ENCODE peak calls at places on chromosomes 7 and 10, in four cellular contexts. K is spleen, H is fibroblast of lung, R is bronchial epithelial cell. Q is an unnamed sample.

GRCh38 chr10:72612203-72612826 is 13.6 kb downstream of the MICU1 start:
- DNase-seq in K (no peak), H (peak; percentile 18), R (peak; percentile 10), Q (no peak)

GRCh38 chr10:34216348-34216908 is 598.7 kb downstream of the PARD3 start:
- DNase-seq in K (no peak), H (no peak), R (no peak), Q (no peak)

GRCh38 chr7:154927624-154928125 is 75.2 kb downstream of the PAXIP1 start:
- DNase-seq in K (peak; percentile 64), H (peak; percentile 81), R (peak; percentile 86), Q (peak; percentile 92)

GRCh38 chr10:132916421-132916841 is 25.9 kb downstream of the CFAP46 start:
- DNase-seq in K (peak; percentile 61), H (no peak), R (no peak), Q (no peak)

GRCh38 chr7:87875151-87876039 is 765 bp downstream of the SLC25A40 start:
- DNase-seq in K (peak; percentile 92), H (no peak), R (peak; percentile 9), Q (peak; percentile 38)

GRCh38 chr7:139557857-139558581 is 34.5 kb downstream of the CLEC2L start:
- DNase-seq in K (peak; percentile 28), H (no peak), R (no peak), Q (no peak)

GRCh38 chr7:44072364-44073231 is 7.2 kb upstream of the PGAM2 start:
- DNase-seq in K (peak; percentile 86), H (peak; percentile 82), R (peak; percentile 86), Q (peak; percentile 65)

GRCh38 chr7:44415047-44415446 is 75.4 kb downstream of the NUDCD3 start:
- DNase-seq in K (no peak), H (peak; percentile 65), R (peak; percentile 68), Q (no peak)

GRCh38 chr10:13961096-13961495 is 369.6 kb downstream of the FRMD4A start:
- DNase-seq in K (no peak), H (peak; percentile 99), R (no peak), Q (no peak)

GRCh38 chr7:136947347-136947746 is 78.9 kb downstream of the CHRM2 start:
- DNase-seq in K (no peak), H (peak; percentile 63), R (no peak), Q (no peak)

GRCh38 chr10:72736176-72736795 is 44.3 kb downstream of the MCU start:
- DNase-seq in K (no peak), H (peak; percentile 35), R (peak; percentile 69), Q (no peak)

DNA sequence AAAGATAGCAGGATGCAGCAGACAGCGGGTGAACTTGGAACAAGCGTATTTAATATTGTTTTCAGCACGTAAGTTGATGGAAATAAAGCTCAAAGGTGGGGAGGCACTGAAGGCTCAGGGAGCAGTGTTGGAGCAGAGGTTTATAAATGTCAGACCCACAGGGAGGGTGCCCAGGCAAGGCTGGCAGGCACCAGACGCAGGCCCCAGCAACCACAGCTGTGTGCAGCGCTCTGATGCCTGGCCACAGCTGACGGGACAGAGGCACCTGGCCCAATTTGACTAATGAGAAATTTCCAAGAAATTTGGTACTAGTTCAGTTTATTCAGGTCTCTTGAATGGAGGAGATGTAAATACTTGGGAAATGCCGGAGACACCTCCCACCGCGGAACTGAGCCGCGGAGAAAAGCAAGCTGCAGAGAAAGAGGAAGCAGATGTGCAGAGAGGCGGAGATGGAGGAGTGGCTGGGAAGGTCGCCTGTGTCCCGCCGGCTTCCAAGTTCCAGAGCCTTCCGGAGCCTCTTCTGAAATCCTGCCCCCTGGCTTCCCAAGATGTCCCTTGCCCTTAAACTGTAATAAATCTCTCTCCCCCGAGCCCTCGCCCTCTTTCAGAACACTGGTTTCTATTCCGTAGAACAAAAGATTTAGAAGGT is 38.3 kb upstream of the PLXNA4 start:
- DNase-seq in K (no peak), H (peak; percentile 25), R (no peak), Q (no peak)
- TF ChIP-seq CTCF in K (no peak), H (peak; percentile 20), R (no peak), Q (no peak)

GRCh38 chr7:28955723-28956607 is 2.2 kb downstream of the TRIL start:
- DNase-seq in K (peak; percentile 90), H (peak; percentile 42), R (peak; percentile 26), Q (no peak)

GRCh38 chr7:28958235-28958945 is at the start of gene TRIL:
- DNase-seq in K (peak; percentile 84), H (peak; percentile 86), R (no peak), Q (no peak)

GRCh38 chr7:28957822-28958234 is 302 bp downstream of the TRIL start:
- DNase-seq in K (peak; percentile 76), H (no peak), R (no peak), Q (no peak)

GRCh38 chr7:28956608-28957063 is 1.5 kb downstream of the TRIL start:
- DNase-seq in K (peak; percentile 86), H (peak; percentile 59), R (peak; percentile 26), Q (no peak)

GRCh38 chr7:28957064-28957821 is 887 bp downstream of the TRIL start:
- DNase-seq in K (peak; percentile 79), H (peak; percentile 36), R (no peak), Q (no peak)
- H3K4me3 ChIP-seq in K (peak overlapping the region; percentile 48), H (no peak overlapping the region), R (peak overlapping the region; percentile 40), Q (no peak overlapping the region)

GRCh38 chr7:93890464-93891068 is at the start of gene TFPI2:
- DNase-seq in K (peak; percentile 72), H (peak; percentile 85), R (peak; percentile 91), Q (peak; percentile 29)
- TF ChIP-seq CTCF in K (no peak), H (peak; percentile 4), R (no peak), Q (no peak)

GRCh38 chr10:76113952-76114351 is 682.5 kb downstream of the LRMDA start:
- DNase-seq in K (no peak), H (peak; percentile 81), R (peak; percentile 91), Q (no peak)

GRCh38 chr10:76112826-76113150 is 681.4 kb downstream of the LRMDA start:
- DNase-seq in K (no peak), H (no peak), R (no peak), Q (no peak)

GRCh38 chr10:76115131-76115470 is 683.7 kb downstream of the LRMDA start:
- DNase-seq in K (no peak), H (no peak), R (peak; percentile 58), Q (no peak)

GRCh38 chr10:76115471-76116155 is 684.2 kb downstream of the LRMDA start:
- DNase-seq in K (no peak), H (peak; percentile 34), R (peak; percentile 61), Q (no peak)

GRCh38 chr10:76114556-76114955 is 683.1 kb downstream of the LRMDA start:
- DNase-seq in K (no peak), H (peak; percentile 15), R (peak; percentile 63), Q (no peak)
- H3K4me3 ChIP-seq in K (no peak overlapping the region), H (no peak overlapping the region), R (no peak overlapping the region), Q (no peak overlapping the region)

DNA sequence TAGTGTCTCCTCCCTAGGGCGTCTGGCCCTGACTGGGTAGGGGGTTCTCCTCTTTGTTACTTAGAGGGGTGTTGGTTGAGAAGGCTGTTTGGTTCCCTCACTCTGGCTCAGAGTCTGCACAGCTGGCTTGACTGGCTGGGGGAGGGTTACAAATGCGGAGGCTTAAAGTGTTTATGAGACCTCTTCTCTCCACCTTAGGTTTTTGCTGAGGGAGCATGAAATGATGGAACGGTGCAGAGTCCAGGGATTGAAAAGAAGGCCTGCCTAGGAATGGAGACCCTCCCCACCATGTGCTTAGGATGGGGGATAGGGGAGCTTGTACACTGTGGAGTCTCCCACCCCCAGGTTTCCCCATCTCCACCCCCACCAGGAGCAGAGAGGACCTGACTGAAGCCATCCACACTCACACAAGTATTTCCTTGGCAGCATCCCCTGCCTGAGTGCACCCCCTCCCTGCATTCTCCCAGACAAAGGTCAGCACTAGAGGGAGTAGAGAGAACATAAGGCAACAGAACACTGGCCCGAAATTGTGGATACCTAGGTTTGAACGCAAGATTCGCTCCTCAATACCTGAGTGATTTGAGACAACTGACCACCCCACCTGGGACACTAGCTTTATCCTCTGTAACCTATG is 1.7 kb upstream of the LDB1 start:
- DNase-seq in K (no peak), H (peak; percentile 45), R (no peak), Q (no peak)
- TF ChIP-seq CTCF in K (no peak), H (peak; percentile 48), R (no peak), Q (no peak)